ENCODE peak calls at places on chromosome 1, in five cellular contexts. F is AG04450; V is CD8-positive, alpha-beta T cell; X is MM.1S; S is dorsolateral prefrontal cortex. E is an unnamed sample.

GRCh38 chr1:86913399-86913895 is 479 bp downstream of the SELENOF start:
- DNase-seq in F (no peak), V (peak; percentile 19), X (peak; percentile 62), S (no peak), E (no peak)

GRCh38 chr1:48917901-48918603 is 141.4 kb upstream of the BEND5 start:
- DNase-seq in F (no peak), V (no peak), X (no peak), S (no peak), E (no peak)

GRCh38 chr1:163036661-163037060 is 32.5 kb upstream of the RGS4 start:
- DNase-seq in F (no peak), V (no peak), X (no peak), S (no peak), E (peak; percentile 23)

GRCh38 chr1:61055110-61055614 is 27.2 kb upstream of the NFIA start:
- DNase-seq in F (no peak), V (no peak), X (no peak), S (no peak), E (no peak)

GRCh38 chr1:99685516-99686180 is 39.7 kb downstream of the PALMD start:
- DNase-seq in F (peak; percentile 68), V (no peak), X (peak; percentile 80), S (no peak), E (no peak)

GRCh38 chr1:178819123-178819522 is 51.8 kb downstream of the ANGPTL1 start:
- DNase-seq in F (no peak), V (no peak), X (no peak), S (no peak), E (no peak)

GRCh38 chr1:145720556-145720877 is 1.2 kb downstream of the CD160 start:
- DNase-seq in F (peak; percentile 59), V (no peak), X (no peak), S (no peak), E (peak; percentile 66)

GRCh38 chr1:243734311-243734700 is 115.7 kb downstream of the AKT3 start:
- DNase-seq in F (no peak), V (no peak), X (no peak), S (no peak), E (no peak)

GRCh38 chr1:212630159-212630900 is 21.8 kb downstream of the ATF3 start:
- DNase-seq in F (no peak), V (peak; percentile 33), X (peak; percentile 71), S (no peak), E (no peak)

GRCh38 chr1:225470691-225471452 is 43.0 kb upstream of the LBR start:
- DNase-seq in F (no peak), V (no peak), X (no peak), S (no peak), E (no peak)

GRCh38 chr1:100982783-100983182 is 42.8 kb downstream of the DPH5 start:
- DNase-seq in F (no peak), V (no peak), X (no peak), S (no peak), E (no peak)

GRCh38 chr1:176073524-176074157 is 133.4 kb downstream of the COP1 start:
- DNase-seq in F (peak; percentile 15), V (no peak), X (peak; percentile 79), S (no peak), E (peak; percentile 12)

GRCh38 chr1:53369034-53369750 is 41.3 kb upstream of the LRP8 start:
- DNase-seq in F (no peak), V (no peak), X (no peak), S (peak; percentile 40), E (no peak)

GRCh38 chr1:67831850-67832513 is 1.3 kb downstream of the GNG12 start:
- DNase-seq in F (no peak), V (no peak), X (no peak), S (no peak), E (peak; percentile 37)

GRCh38 chr1:87398644-87399043 is 70.0 kb downstream of the LMO4 start:
- DNase-seq in F (no peak), V (no peak), X (no peak), S (no peak), E (no peak)

GRCh38 chr1:11320153-11320936 is 47.3 kb downstream of the UBIAD1 start:
- DNase-seq in F (no peak), V (peak; percentile 6), X (peak; percentile 38), S (no peak), E (no peak)

GRCh38 chr1:150024156-150024555 is 13.6 kb upstream of the OTUD7B start:
- DNase-seq in F (no peak), V (no peak), X (no peak), S (no peak), E (no peak)

GRCh38 chr1:66684353-66684752 is 67.9 kb upstream of the DYNLT5 start:
- DNase-seq in F (no peak), V (no peak), X (peak; percentile 62), S (no peak), E (no peak)

GRCh38 chr1:207649204-207649753 is 4.3 kb downstream of the CR1L start:
- DNase-seq in F (no peak), V (no peak), X (no peak), S (no peak), E (no peak)

GRCh38 chr1:161013591-161014513 is 7.1 kb downstream of the F11R start:
- DNase-seq in F (peak; percentile 32), V (peak; percentile 49), X (peak; percentile 98), S (peak; percentile 54), E (no peak)

GRCh38 chr1:66436378-66437135 is 97.4 kb upstream of the SGIP1 start:
- DNase-seq in F (peak; percentile 41), V (no peak), X (peak; percentile 72), S (no peak), E (peak; percentile 62)

DNA sequence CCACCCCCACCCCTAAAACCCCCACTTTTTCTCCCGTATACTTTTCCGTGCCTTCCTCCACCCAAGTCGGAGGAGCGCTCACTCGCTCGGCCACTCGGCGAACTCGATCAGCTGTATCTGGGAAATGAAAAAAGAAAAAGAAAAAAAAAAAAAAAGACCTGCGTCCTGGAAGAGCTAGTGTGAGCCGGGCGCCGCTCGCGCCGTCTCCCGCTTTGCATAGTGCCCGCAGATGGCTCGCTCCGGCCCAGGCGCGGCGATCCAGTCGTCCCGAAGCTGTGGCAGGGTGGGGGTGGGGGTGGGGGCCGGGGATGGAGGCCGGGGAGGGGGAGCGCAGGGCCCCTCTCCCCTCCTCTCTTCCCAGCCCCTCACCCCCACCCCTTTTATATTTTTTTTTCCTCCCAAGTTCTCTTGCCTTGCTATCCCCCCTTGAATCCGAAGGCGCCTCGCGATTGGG is 324 bp upstream of the PROX1 start:
- DNase-seq in F (no peak), V (no peak), X (peak; percentile 62), S (no peak), E (no peak)
- H3K27me3 ChIP-seq in F (peaks cover 56% of the 10 kb centered on the region), V (peaks cover 41% of the 10 kb centered on the region), X (peaks cover 37% of the 10 kb centered on the region), S (peaks cover 66% of the 10 kb centered on the region), E (peaks cover 61% of the 10 kb centered on the region)

DNA sequence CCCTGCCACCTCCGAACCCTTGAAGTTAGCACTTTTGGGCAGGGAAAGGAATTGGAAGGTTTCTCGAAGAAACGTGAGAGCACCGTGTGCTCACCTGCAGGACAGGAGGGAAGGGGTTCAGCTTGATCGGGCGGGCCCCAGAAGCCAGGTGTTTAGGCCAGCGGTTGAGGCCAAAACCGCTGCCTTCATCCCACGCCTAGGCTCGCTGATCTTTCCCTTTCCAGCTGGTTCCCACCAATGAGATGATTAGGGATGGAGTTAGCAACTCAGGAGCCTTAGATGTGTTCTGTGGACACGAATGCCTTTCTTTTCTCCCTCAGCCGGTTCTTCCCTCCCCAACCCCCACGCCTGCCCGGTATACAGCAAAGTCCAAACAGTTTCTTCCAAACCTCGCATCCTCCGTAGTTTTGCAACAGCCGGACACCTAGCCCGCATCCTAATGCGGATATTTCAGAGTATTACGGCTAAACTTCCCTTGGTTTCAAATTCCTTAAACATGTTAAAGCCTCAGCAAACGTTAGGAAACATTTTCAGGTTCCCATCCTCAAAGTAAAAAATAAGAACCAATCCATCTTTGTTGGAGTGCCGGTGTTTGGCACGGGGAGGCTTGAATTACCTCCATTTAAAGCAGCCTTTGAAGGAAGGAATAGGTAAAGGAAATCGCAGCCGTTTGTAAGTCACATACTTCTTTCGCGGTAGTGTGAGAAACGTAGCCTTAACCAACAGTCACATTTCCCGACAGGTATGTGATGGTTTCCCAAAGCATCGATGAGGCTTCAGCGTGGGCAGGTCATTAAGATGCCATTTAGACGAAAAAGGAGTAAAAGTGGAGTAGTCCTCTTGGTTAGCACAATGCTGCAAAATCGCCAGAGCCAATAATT is 1.1 kb downstream of the LRRC8C start:
- DNase-seq in F (no peak), V (no peak), X (peak; percentile 59), S (peak; percentile 54), E (no peak)
- TF ChIP-seq CTCF in F (no peak), V (no peak), X (no peak), S (no peak), E (no peak)

GRCh38 chr1:998051-998821 is 1.7 kb downstream of the HES4 start:
- DNase-seq in F (no peak), V (no peak), X (no peak), S (peak; percentile 40), E (no peak)
- H3K27me3 ChIP-seq in F (peaks cover 12% of the 10 kb centered on the region), V (peaks cover 28% of the 10 kb centered on the region), X (peaks cover 78% of the 10 kb centered on the region), S (peaks cover 52% of the 10 kb centered on the region), E (peaks cover 14% of the 10 kb centered on the region)

DNA sequence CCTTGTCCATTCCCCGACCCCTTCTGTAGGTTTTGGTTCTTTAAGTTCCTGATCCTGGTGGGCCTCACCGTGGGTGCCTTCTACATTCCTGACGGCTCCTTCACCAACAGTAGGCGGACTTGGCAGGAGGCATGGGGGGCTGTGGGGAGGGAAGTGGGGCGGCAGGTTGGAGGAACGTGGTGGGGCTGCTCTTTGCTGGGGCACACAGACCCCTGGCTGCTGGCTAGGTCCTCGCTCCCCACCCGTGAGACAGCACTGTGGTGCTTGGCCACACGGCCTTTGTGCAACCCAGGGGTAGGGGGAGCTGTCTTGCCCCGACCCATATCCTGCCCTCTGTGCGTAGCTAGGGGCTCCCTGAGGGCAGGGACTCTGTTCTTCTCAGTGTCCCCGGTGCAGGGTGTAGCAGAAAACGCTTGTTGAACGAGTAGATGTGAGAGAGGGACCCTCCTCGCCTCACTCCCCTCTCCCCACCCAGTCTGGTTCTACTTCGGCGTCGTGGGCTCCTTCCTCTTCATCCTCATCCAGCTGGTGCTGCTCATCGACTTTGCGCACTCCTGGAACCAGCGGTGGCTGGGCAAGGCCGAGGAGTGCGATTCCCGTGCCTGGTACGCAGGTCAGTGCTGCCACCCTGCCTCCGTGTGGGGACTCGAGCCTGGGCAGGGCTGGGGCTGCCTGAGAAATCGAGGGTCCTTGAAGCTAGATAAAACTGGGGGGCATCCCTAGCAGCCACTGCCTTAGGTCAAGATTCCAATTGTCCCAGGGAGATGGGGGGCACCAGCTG is 12.5 kb downstream of the SERINC2 start:
- DNase-seq in F (no peak), V (no peak), X (no peak), S (no peak), E (no peak)
- TF ChIP-seq CTCF in F (no peak), V (no peak), X (no peak), S (no peak), E (no peak)

GRCh38 chr1:184145083-184145482 is 93.6 kb downstream of the TSEN15 start:
- DNase-seq in F (no peak), V (no peak), X (no peak), S (no peak), E (no peak)

GRCh38 chr1:184146202-184146601 is 94.7 kb downstream of the TSEN15 start:
- DNase-seq in F (no peak), V (no peak), X (no peak), S (no peak), E (no peak)

GRCh38 chr1:184141481-184141880 is 90.0 kb downstream of the TSEN15 start:
- DNase-seq in F (no peak), V (no peak), X (no peak), S (no peak), E (no peak)

DNA sequence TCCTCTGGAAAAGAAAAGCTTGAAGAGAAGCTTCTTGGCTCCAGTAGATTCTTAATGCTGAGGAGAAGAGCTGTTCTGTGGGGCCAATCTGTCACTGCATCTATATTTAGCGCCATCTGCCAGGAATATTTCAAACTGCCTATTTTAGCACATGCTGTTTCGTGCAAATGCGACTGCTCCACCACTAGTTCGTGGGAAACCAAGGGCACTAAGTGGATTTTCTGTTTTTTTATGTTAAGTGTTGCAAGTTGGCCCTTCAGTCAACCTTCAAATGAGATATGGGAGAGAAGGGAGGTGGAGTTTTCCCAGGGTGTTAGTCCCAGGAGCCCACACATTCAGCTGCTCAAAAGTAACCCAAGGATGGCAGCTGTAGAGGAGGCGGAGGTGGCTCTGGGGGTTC is 91.9 kb downstream of the TSEN15 start:
- DNase-seq in F (no peak), V (no peak), X (no peak), S (peak; percentile 52), E (no peak)
- H3K27me3 ChIP-seq in F (no peaks in the 10 kb centered on the region), V (peaks cover 5% of the 10 kb centered on the region), X (no peaks in the 10 kb centered on the region), S (no peaks in the 10 kb centered on the region), E (no peaks in the 10 kb centered on the region)

E was measured in kidney epithelial cell.